ENCODE peak calls at places on chromosomes 16 and 17, in four cellular contexts. I is upper lobe of right lung, J is Peyer's patch, G is breast epithelium. M is an unnamed sample.

GRCh38 chr16:73253922-73254480 is 206.1 kb upstream of the ZFHX3 start:
- DNase-seq in I (no peak), J (no peak), G (no peak), M (no peak)

GRCh38 chr17:8965394-8966168 is at the start of gene PIK3R5:
- DNase-seq in I (peak), J (peak), G (no peak), M (peak)

GRCh38 chr17:18985475-18985874 is 19.1 kb downstream of the FAM83G start:
- DNase-seq in I (no peak), J (no peak), G (no peak), M (no peak)

GRCh38 chr17:4501295-4501949 is 2.7 kb downstream of the SPNS2 start:
- DNase-seq in I (no peak), J (no peak), G (no peak), M (no peak)

GRCh38 chr17:4950075-4950756 is 703 bp upstream of the ENO3 start:
- DNase-seq in I (peak), J (peak), G (no peak), M (peak)

GRCh38 chr16:13036600-13036999 is 135.2 kb downstream of the SHISA9 start:
- DNase-seq in I (no peak), J (no peak), G (no peak), M (no peak)

GRCh38 chr17:19260958-19261357 is 23.8 kb downstream of the EPN2 start:
- DNase-seq in I (no peak), J (no peak), G (no peak), M (peak)

GRCh38 chr17:7095642-7096041 is 15.6 kb upstream of the CLEC10A start:
- DNase-seq in I (no peak), J (no peak), G (no peak), M (no peak)

GRCh38 chr17:12485361-12485911 is 180.3 kb upstream of the MYOCD start:
- DNase-seq in I (no peak), J (no peak), G (no peak), M (no peak)

GRCh38 chr17:79087428-79088143 is 13.0 kb downstream of the ENGASE start:
- DNase-seq in I (peak), J (peak), G (peak), M (peak)

GRCh38 chr17:37711113-37711512 is 33.7 kb downstream of the HNF1B start:
- DNase-seq in I (no peak), J (no peak), G (no peak), M (no peak)

GRCh38 chr17:80289631-80290030 is 29.0 kb downstream of the RNF213 start:
- DNase-seq in I (no peak), J (no peak), G (no peak), M (no peak)

GRCh38 chr16:81657731-81658130 is 121.4 kb upstream of the PLCG2 start:
- DNase-seq in I (no peak), J (no peak), G (no peak), M (no peak)

GRCh38 chr17:40486513-40487370 is 14.7 kb downstream of the TNS4 start:
- DNase-seq in I (no peak), J (no peak), G (no peak), M (no peak)

GRCh38 chr16:927406-927805 is 43.4 kb downstream of the LMF1 start:
- DNase-seq in I (no peak), J (no peak), G (no peak), M (peak)

GRCh38 chr16:60788631-60789030 is 1247.6 kb downstream of the CDH8 start:
- DNase-seq in I (no peak), J (no peak), G (no peak), M (no peak)

GRCh38 chr16:79013004-79013403 is 587.5 kb downstream of the MAF start:
- DNase-seq in I (no peak), J (no peak), G (no peak), M (no peak)

GRCh38 chr16:31134625-31135534 is 647 bp downstream of the PRSS8 start:
- DNase-seq in I (peak), J (peak), G (peak), M (no peak)

GRCh38 chr16:75415169-75415908 is 18.0 kb downstream of the CFDP1 start:
- DNase-seq in I (no peak), J (no peak), G (no peak), M (no peak)

GRCh38 chr17:75832652-75833400 is 11.4 kb downstream of the UNC13D start:
- DNase-seq in I (no peak), J (no peak), G (no peak), M (no peak)

GRCh38 chr16:3963203-3963602 is 82.7 kb upstream of the CREBBP start:
- DNase-seq in I (no peak), J (no peak), G (no peak), M (no peak)

GRCh38 chr17:77881545-77881944 is 77.0 kb upstream of the TNRC6C start:
- DNase-seq in I (peak), J (peak), G (peak), M (peak)

GRCh38 chr17:36575028-36575427 is 16.7 kb upstream of the DHRS11 start:
- DNase-seq in I (no peak), J (no peak), G (no peak), M (no peak)

GRCh38 chr16:53085539-53086450 is 31.0 kb downstream of the CHD9 start:
- DNase-seq in I (no peak), J (no peak), G (no peak), M (no peak)

GRCh38 chr17:28020515-28020914 is 22.0 kb upstream of the NLK start:
- DNase-seq in I (no peak), J (no peak), G (no peak), M (no peak)

GRCh38 chr17:9670596-9670995 is 25.3 kb downstream of the USP43 start:
- DNase-seq in I (no peak), J (no peak), G (no peak), M (no peak)

GRCh38 chr17:17741346-17742023 is 60.2 kb downstream of the RAI1 start:
- DNase-seq in I (no peak), J (no peak), G (peak), M (no peak)

GRCh38 chr17:10394201-10394887 is 21.5 kb upstream of the MYH13 start:
- DNase-seq in I (no peak), J (no peak), G (no peak), M (no peak)

GRCh38 chr17:32449963-32450362 is 5.7 kb downstream of the PSMD11 start:
- DNase-seq in I (no peak), J (no peak), G (no peak), M (no peak)

GRCh38 chr17:1872976-1873375 is 43.2 kb downstream of the RPA1 start:
- DNase-seq in I (no peak), J (no peak), G (no peak), M (no peak)

GRCh38 chr17:80751460-80752368 is 207.1 kb downstream of the RPTOR start:
- DNase-seq in I (no peak), J (no peak), G (peak), M (no peak)

DNA sequence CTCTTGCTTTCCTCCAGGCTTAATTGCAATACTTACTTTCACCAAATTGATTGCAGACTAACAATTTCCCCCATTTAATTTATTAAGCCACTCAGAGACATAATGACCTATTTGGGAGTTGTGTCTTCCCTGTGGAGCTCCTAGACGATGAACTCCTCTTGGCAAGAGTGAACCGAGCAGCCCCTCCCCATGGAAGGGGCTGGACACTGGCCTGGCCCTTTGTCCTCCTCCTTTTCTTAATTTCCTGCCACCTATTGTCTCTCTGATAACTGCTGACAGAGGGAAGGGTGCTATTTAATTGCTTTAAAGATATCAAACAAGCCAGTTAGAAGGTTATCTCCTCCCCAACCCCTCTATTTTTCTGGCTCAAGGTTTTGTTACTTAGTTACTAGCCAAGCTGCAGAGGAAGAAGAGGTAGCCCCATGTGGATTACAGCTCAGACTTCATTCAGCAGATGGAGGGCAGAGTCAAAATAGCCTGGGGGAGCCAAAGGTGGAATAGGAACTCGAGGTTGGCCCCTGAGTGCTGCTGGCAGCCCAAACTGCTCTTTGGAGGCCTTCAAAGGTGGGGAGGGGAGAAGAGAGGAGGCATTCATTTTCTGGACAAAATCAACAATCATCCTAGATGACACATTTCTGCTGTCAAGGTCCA is 3.7 kb upstream of the SSTR2 start:
- DNase-seq in I (no peak), J (no peak), G (no peak), M (no peak)
- H3K4me3 ChIP-seq in I (no peak), J (no peak), G (no peak), M (no peak)

GRCh38 chr16:8936421-8936820 is 27.3 kb downstream of the USP7 start:
- DNase-seq in I (no peak), J (peak), G (no peak), M (peak)
- TF ChIP-seq CTCF in I (peak), J (peak), G (peak), M (peak)

GRCh38 chr16:57480127-57480753 is 6.1 kb downstream of the DOK4 start:
- DNase-seq in I (peak), J (peak), G (no peak), M (peak)
- H3K4me3 ChIP-seq in I (peak), J (no peak), G (peak), M (peak)

GRCh38 chr16:2753523-2754020 is 1.1 kb downstream of the SRRM2 start:
- DNase-seq in I (no peak), J (peak), G (no peak), M (peak)

GRCh38 chr16:2749936-2750335 is 2.5 kb upstream of the SRRM2 start:
- DNase-seq in I (no peak), J (peak), G (no peak), M (peak)

GRCh38 chr16:2751577-2752034 is 832 bp upstream of the SRRM2 start:
- DNase-seq in I (no peak), J (peak), G (no peak), M (peak)

GRCh38 chr16:2752850-2753522 is 548 bp downstream of the SRRM2 start:
- DNase-seq in I (peak), J (peak), G (peak), M (no peak)

GRCh38 chr16:2752035-2752849 is at the start of gene SRRM2:
- DNase-seq in I (peak), J (peak), G (peak), M (peak)
- TF ChIP-seq CTCF in I (no peak), J (peak), G (peak), M (no peak)

DNA sequence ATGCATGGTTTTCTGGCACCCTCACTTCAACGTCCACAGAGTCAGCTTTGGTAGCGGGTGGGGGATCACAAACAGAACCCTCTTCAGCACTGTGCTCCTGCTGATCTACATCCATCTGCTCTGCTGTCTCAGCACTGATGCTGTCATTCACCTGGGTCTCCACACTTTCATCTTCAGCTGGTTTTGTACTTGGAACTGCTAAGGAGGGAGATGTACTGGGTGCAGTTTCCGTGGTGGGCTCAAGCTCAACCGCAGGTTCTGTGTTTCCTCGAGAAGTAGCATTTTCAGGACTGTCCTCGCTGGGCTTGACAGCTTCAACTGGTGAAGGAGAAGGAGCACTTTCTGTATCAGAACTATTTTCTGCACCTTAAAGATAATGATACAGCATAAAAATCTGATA is 101.8 kb downstream of the TTC19 start:
- DNase-seq in I (no peak), J (no peak), G (no peak), M (no peak)
- H3K4me3 ChIP-seq in I (no peak), J (no peak), G (no peak), M (no peak)

DNA sequence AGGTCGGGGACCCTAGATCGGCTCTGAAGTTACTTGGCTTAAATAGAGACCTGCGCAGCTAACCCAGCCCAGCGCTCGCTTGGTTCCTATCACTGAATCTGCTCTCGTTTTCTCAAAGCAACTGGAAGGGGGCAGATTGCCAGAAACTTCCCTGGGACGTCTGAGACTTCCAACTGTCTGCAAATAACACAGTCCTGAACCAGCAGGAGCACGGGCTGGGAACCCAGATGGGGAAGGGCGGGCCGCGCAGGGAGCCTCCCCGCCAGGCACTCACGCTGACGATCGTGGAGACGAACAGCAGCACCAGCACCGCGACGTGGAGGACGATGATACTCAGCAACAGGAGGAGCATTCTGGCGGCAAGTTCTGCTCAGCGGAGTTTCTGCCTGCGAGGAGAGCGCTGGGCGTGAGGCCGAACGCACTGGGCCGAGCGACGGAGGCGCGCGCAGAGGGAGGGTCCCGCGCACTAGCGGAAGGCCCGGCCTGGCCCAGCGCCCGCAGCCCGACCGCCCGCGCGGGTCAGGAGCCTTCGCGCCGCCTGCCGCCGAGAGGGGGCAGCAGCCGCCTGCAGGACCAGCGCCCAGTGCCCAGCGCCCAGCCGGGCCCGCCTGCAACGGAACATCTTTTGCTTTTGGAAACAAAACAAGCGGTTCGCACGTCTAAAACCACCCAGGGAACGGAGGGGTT is 4.6 kb downstream of the PMP22 start:
- DNase-seq in I (peak), J (peak), G (peak), M (peak)
- TF ChIP-seq CTCF in I (peak), J (peak), G (no peak), M (peak)